ENCODE peak calls at places on chromosome 21, in seven cellular contexts. M, V, H, G, C, B and R are unnamed samples.

GRCh38 chr21:34986561-34987533 is 62.3 kb downstream of the RUNX1 start:
- DNase-seq in M (no peak), V (no peak), H (peak), G (peak), C (no peak), B (no peak), R (no peak)

GRCh38 chr21:42681296-42682206 is 28.1 kb downstream of the PDE9A start:
- DNase-seq in M (no peak), V (no peak), H (no peak), G (no peak), C (no peak), B (no peak), R (no peak)

GRCh38 chr21:42245348-42246185 is 26.6 kb downstream of the ABCG1 start:
- DNase-seq in M (no peak), V (no peak), H (no peak), G (no peak), C (peak), B (no peak), R (no peak)

GRCh38 chr21:41927727-41928409 is 25.9 kb downstream of the C2CD2 start:
- DNase-seq in M (no peak), V (no peak), H (no peak), G (no peak), C (no peak), B (no peak), R (no peak)

GRCh38 chr21:34202553-34203332 is 129.4 kb downstream of the MRPS6 start:
- DNase-seq in M (peak), V (peak), H (peak), G (no peak), C (peak), B (no peak), R (no peak)

GRCh38 chr21:31943586-31943985 is 70.8 kb downstream of the HUNK start:
- DNase-seq in M (no peak), V (no peak), H (no peak), G (no peak), C (no peak), B (no peak), R (no peak)

GRCh38 chr21:25639167-25639921 is at the start of gene JAM2:
- DNase-seq in M (peak), V (peak), H (peak), G (no peak), C (peak), B (no peak), R (no peak)

GRCh38 chr21:41210405-41211040 is 42.6 kb downstream of the BACE2 start:
- DNase-seq in M (no peak), V (no peak), H (peak), G (no peak), C (no peak), B (no peak), R (no peak)

GRCh38 chr21:10539956-10540355 is 18.6 kb downstream of the TPTE start:
- DNase-seq in M (no peak), V (no peak), H (no peak), G (no peak), C (no peak), B (no peak), R (no peak)

GRCh38 chr21:44495641-44496040 is 40.3 kb downstream of the LRRC3 start:
- DNase-seq in M (no peak), V (no peak), H (no peak), G (no peak), C (no peak), B (no peak), R (no peak)

GRCh38 chr21:45799765-45800338 is 156.3 kb downstream of the PCBP3 start:
- DNase-seq in M (no peak), V (no peak), H (no peak), G (no peak), C (no peak), B (no peak), R (no peak)

GRCh38 chr21:40793057-40793456 is 53.9 kb downstream of the DSCAM start:
- DNase-seq in M (no peak), V (no peak), H (no peak), G (no peak), C (no peak), B (no peak), R (no peak)

GRCh38 chr21:44701541-44701940 is 4.6 kb downstream of the KRTAP10-12 start:
- DNase-seq in M (peak), V (no peak), H (no peak), G (no peak), C (no peak), B (no peak), R (no peak)

GRCh38 chr21:39649526-39649925 is 36.8 kb downstream of the B3GALT5 start:
- DNase-seq in M (no peak), V (no peak), H (no peak), G (no peak), C (no peak), B (no peak), R (no peak)

GRCh38 chr21:29953690-29954089 is 13.9 kb upstream of the GRIK1 start:
- DNase-seq in M (no peak), V (no peak), H (no peak), G (no peak), C (no peak), B (no peak), R (no peak)

GRCh38 chr21:31895069-31895851 is 22.4 kb downstream of the HUNK start:
- DNase-seq in M (no peak), V (no peak), H (no peak), G (no peak), C (no peak), B (no peak), R (no peak)

GRCh38 chr21:38773108-38774061 is 32.3 kb upstream of the ETS2 start:
- DNase-seq in M (no peak), V (no peak), H (peak), G (peak), C (no peak), B (peak), R (no peak)

GRCh38 chr21:41346758-41347157 is 15.1 kb upstream of the MX2 start:
- DNase-seq in M (no peak), V (no peak), H (no peak), G (no peak), C (no peak), B (no peak), R (no peak)

GRCh38 chr21:14526816-14527689 is 19.1 kb downstream of the SAMSN1 start:
- DNase-seq in M (no peak), V (no peak), H (no peak), G (no peak), C (no peak), B (no peak), R (no peak)

GRCh38 chr21:43728467-43729390 is 9.8 kb downstream of the PDXK start:
- DNase-seq in M (peak), V (peak), H (peak), G (peak), C (peak), B (peak), R (peak)

GRCh38 chr21:16709866-16710550 is 802.8 kb upstream of the CXADR start:
- DNase-seq in M (no peak), V (no peak), H (peak), G (no peak), C (no peak), B (peak), R (no peak)

GRCh38 chr21:41894922-41895557 is 15.9 kb upstream of the PRDM15 start:
- DNase-seq in M (no peak), V (no peak), H (peak), G (peak), C (no peak), B (no peak), R (no peak)

GRCh38 chr21:32332463-32332951 is 33.9 kb downstream of the MRAP start:
- DNase-seq in M (no peak), V (no peak), H (no peak), G (no peak), C (no peak), B (no peak), R (no peak)

GRCh38 chr21:45067462-45068285 is 6.7 kb upstream of the ADARB1 start:
- DNase-seq in M (no peak), V (no peak), H (no peak), G (no peak), C (no peak), B (no peak), R (no peak)

GRCh38 chr21:16047857-16048256 is 318.1 kb downstream of the USP25 start:
- DNase-seq in M (no peak), V (no peak), H (no peak), G (no peak), C (no peak), B (no peak), R (no peak)

GRCh38 chr21:35050348-35051286 is 1.5 kb upstream of the RUNX1 start:
- DNase-seq in M (no peak), V (no peak), H (no peak), G (no peak), C (no peak), B (no peak), R (no peak)

GRCh38 chr21:46214478-46215340 is 13.9 kb downstream of the LSS start:
- DNase-seq in M (no peak), V (no peak), H (no peak), G (no peak), C (no peak), B (no peak), R (peak)

GRCh38 chr21:39788383-39788782 is 43.4 kb downstream of the IGSF5 start:
- DNase-seq in M (peak), V (peak), H (peak), G (peak), C (peak), B (peak), R (peak)

GRCh38 chr21:42286416-42286815 is 28.8 kb downstream of the TFF3 start:
- DNase-seq in M (no peak), V (no peak), H (no peak), G (no peak), C (no peak), B (no peak), R (no peak)

GRCh38 chr21:45478115-45478801 is 64.0 kb downstream of the SLC19A1 start:
- DNase-seq in M (peak), V (peak), H (peak), G (peak), C (peak), B (no peak), R (no peak)

GRCh38 chr21:38735807-38736206 is 69.9 kb upstream of the ETS2 start:
- DNase-seq in M (no peak), V (no peak), H (no peak), G (no peak), C (no peak), B (no peak), R (no peak)

GRCh38 chr21:42658320-42659105 is 5.1 kb downstream of the PDE9A start:
- DNase-seq in M (no peak), V (no peak), H (no peak), G (no peak), C (no peak), B (no peak), R (no peak)

GRCh38 chr21:42080788-42081083 is 9.6 kb downstream of the UMODL1 start:
- DNase-seq in M (no peak), V (no peak), H (peak), G (peak), C (no peak), B (peak), R (no peak)

GRCh38 chr21:31671146-31671716 is 11.7 kb downstream of the SOD1 start:
- DNase-seq in M (no peak), V (no peak), H (no peak), G (no peak), C (no peak), B (no peak), R (no peak)

GRCh38 chr21:8990326-8991087 is 1530.9 kb upstream of the TPTE start:
- DNase-seq in M (no peak), V (no peak), H (no peak), G (no peak), C (no peak), B (no peak), R (no peak)

GRCh38 chr21:33478858-33479678 is 706 bp downstream of the TMEM50B start:
- DNase-seq in M (peak), V (peak), H (peak), G (peak), C (peak), B (no peak), R (no peak)

GRCh38 chr21:39705849-39706248 is 39.1 kb upstream of the IGSF5 start:
- DNase-seq in M (no peak), V (no peak), H (no peak), G (no peak), C (no peak), B (no peak), R (no peak)

DNA sequence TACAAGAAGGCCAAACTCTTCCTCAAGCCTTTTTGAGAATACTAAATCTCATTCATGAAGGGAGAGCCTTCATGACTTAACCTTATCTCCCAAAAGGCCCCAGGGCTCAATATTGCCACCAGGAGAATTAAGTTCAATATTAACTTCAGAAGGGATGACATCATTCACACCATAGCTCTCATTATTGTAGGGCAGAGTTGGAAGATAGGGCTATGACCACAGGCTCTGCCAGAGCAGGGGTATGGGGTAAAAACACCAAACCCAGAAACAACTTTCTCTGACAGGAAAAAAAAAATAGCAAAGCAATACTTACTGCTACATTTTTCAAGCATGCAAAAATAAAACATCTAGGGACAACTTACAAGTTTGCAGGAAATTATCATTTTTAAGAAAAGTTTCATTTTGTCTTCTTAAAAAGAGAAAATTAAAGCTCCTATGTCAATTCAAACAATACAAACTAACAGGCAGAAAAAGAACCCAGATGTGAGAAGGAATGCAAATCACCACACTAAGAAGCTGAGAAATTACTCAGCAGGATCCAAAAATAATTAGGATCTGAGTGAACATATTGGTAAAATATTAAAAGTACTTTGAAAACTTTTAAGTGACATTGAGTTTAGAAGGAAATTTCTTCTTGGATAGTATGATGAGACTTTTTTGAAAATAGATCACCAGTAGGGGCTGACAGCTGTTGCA is 1156.5 kb downstream of the NCAM2 start:
- DNase-seq in M (no peak), V (no peak), H (no peak), G (no peak), C (no peak), B (no peak), R (no peak)
- TF ChIP-seq CTCF in M (no peak), V (no peak), H (no peak), G (no peak), C (no peak), B (no peak), R (no peak)

GRCh38 chr21:37267269-37268185 is at the start of gene VPS26C:
- DNase-seq in M (peak), V (peak), H (peak), G (peak), C (peak), B (peak), R (peak)

GRCh38 chr21:37270576-37271365 is 3.6 kb upstream of the VPS26C start:
- DNase-seq in M (no peak), V (no peak), H (no peak), G (peak), C (no peak), B (no peak), R (no peak)

GRCh38 chr21:37268186-37268503 is 1.0 kb upstream of the VPS26C start:
- DNase-seq in M (no peak), V (no peak), H (no peak), G (no peak), C (no peak), B (no peak), R (no peak)

GRCh38 chr21:37266515-37267221 is 466 bp downstream of the VPS26C start:
- DNase-seq in M (peak), V (peak), H (peak), G (no peak), C (peak), B (no peak), R (no peak)

DNA sequence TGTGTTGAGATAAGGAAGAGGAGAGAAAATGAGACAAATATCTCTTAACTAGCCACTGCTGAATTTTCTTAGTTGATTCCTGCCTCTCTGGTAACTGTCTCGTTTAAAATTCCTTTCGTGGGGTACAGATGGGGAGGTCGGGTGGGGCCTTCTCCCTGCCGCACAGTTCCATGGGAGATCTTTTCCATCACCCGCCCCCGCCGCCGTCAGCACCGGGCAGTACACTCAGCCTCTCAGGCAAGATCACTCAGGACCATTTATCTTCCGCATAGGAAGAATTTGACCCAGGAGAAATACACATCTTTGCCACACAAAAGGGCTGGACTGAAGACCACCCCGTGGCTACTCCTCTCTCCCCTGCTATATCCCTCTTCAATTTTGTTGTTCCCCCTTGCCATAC is 2.3 kb upstream of the VPS26C start:
- DNase-seq in M (no peak), V (no peak), H (no peak), G (no peak), C (no peak), B (no peak), R (no peak)
- TF ChIP-seq CTCF in M (no peak), V (no peak), H (no peak), G (no peak), C (no peak), B (no peak), R (no peak)

GRCh38 chr21:37620401-37620800 is 253.8 kb downstream of the DYRK1A start:
- DNase-seq in M (no peak), V (no peak), H (peak), G (no peak), C (no peak), B (no peak), R (no peak)

GRCh38 chr21:37619464-37619974 is 252.9 kb downstream of the DYRK1A start:
- DNase-seq in M (no peak), V (no peak), H (no peak), G (peak), C (no peak), B (peak), R (no peak)

GRCh38 chr21:37615962-37616361 is 249.4 kb downstream of the DYRK1A start:
- DNase-seq in M (no peak), V (no peak), H (no peak), G (no peak), C (no peak), B (no peak), R (no peak)

GRCh38 chr21:37618081-37618480 is 251.5 kb downstream of the DYRK1A start:
- DNase-seq in M (no peak), V (no peak), H (no peak), G (no peak), C (no peak), B (no peak), R (no peak)

GRCh38 chr21:37614351-37614875 is 247.8 kb downstream of the DYRK1A start:
- DNase-seq in M (no peak), V (no peak), H (no peak), G (no peak), C (no peak), B (no peak), R (no peak)
- TF ChIP-seq CTCF in M (no peak), V (no peak), H (no peak), G (no peak), C (no peak), B (peak), R (no peak)

GRCh38 chr21:26965567-26966359 is 1.1 kb downstream of the ADAMTS5 start:
- DNase-seq in M (peak), V (peak), H (no peak), G (peak), C (peak), B (no peak), R (peak)
- TF ChIP-seq CTCF in M (peak), V (peak), H (peak), G (no peak), C (no peak), B (no peak), R (no peak)

DNA sequence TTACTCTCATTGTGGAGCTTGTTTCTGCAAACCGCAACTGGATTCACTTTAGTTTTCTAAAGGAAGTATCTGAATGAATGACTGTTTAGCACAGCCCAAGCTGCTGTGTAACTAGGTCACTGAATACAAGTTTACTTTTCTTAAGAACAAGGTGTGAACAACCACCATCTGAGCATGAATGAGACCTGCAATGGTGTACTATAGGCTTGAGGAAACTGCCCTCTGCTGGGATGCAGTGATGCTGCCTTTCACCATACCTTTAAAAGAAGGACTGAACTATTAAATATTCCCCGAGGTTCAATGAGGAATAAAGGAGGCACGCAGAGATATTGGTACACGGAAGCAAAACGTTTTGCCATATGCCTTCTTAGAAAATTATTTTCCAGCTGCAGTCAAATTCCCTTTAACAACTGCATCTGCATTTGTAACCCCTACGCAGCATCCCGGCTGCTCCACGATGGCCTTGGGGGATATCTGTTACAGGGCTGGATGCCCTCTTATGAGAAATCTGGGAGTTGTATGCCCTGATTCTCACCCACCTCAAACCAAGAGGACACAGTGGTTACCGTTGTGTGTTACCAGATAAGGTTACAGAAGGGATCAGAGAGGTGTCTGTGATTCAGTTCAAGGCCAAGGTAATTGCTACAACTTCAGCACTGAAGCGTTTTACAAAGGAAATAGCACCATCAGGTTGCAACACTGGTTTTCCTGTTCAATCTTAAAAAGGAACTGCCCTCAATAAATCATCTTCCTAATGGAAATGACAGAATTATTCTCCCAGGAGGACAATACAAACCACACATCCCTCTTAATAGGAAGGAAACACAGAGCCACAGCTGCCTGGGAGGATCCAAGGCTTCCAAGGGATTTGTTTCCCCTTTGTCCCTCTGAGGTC is 470.5 kb downstream of the LTN1 start:
- DNase-seq in M (no peak), V (no peak), H (peak), G (peak), C (no peak), B (no peak), R (no peak)
- TF ChIP-seq CTCF in M (no peak), V (peak), H (peak), G (peak), C (no peak), B (no peak), R (no peak)

GRCh38 chr21:36429672-36430546 is 44.7 kb downstream of the CHAF1B start:
- DNase-seq in M (peak), V (no peak), H (peak), G (peak), C (peak), B (peak), R (peak)
- TF ChIP-seq CTCF in M (no peak), V (peak), H (peak), G (peak), C (no peak), B (no peak), R (no peak)